ENCODE peak calls at places on chromosome 19, in four cellular contexts. One of them, this sample, is unnamed.

GRCh38 chr19:8580710-8581281 is 3.6 kb upstream of the MYO1F start:
- DNase-seq in uterus: peak; percentile 83
- DNase-seq in transverse colon: peak; percentile 85
- DNase-seq in IMR-90: peak; percentile 66
- DNase-seq in this sample: peak; percentile 71

GRCh38 chr19:48443262-48443661 is 2.5 kb upstream of the GRWD1 start:
- DNase-seq in uterus: no peak
- DNase-seq in IMR-90: no peak
- DNase-seq in transverse colon: no peak
- DNase-seq in this sample: no peak

GRCh38 chr19:13207237-13208130 is 57.3 kb downstream of the IER2 start:
- DNase-seq in IMR-90: no peak
- DNase-seq in transverse colon: no peak
- DNase-seq in uterus: peak; percentile 41
- DNase-seq in this sample: no peak

GRCh38 chr19:19238126-19238894 is 26.6 kb downstream of the NCAN start:
- DNase-seq in transverse colon: no peak
- DNase-seq in uterus: no peak
- DNase-seq in IMR-90: no peak
- DNase-seq in this sample: no peak

GRCh38 chr19:48745208-48745995 is 1.3 kb downstream of the IZUMO1 start:
- DNase-seq in uterus: peak; percentile 65
- DNase-seq in transverse colon: peak; percentile 47
- DNase-seq in IMR-90: peak; percentile 57
- DNase-seq in this sample: no peak

GRCh38 chr19:470701-471100 is 9.9 kb upstream of the SHC2 start:
- DNase-seq in uterus: no peak
- DNase-seq in transverse colon: no peak
- DNase-seq in IMR-90: no peak
- DNase-seq in this sample: no peak

GRCh38 chr19:42601811-42602443 is 7.2 kb upstream of the CEACAM8 start:
- DNase-seq in IMR-90: peak; percentile 24
- DNase-seq in transverse colon: no peak
- DNase-seq in uterus: no peak
- DNase-seq in this sample: peak; percentile 59

GRCh38 chr19:3950871-3951861 is 18.3 kb downstream of the NMRK2 start:
- DNase-seq in IMR-90: no peak
- DNase-seq in uterus: no peak
- DNase-seq in transverse colon: no peak
- DNase-seq in this sample: no peak

GRCh38 chr19:45613926-45614725 is 12.1 kb upstream of the GPR4 start:
- DNase-seq in uterus: peak; percentile 28
- DNase-seq in IMR-90: peak; percentile 93
- DNase-seq in transverse colon: peak; percentile 73
- DNase-seq in this sample: peak; percentile 87

GRCh38 chr19:40751065-40751923 is at the start of gene SNRPA:
- DNase-seq in transverse colon: peak; percentile 98
- DNase-seq in IMR-90: peak; percentile 98
- DNase-seq in uterus: peak; percentile 97
- DNase-seq in this sample: peak; percentile 96
- TF ChIP-seq POLR2A in transverse colon: peak; percentile 93
- TF ChIP-seq POLR2A in IMR-90: peak; percentile 85
- TF ChIP-seq POLR2A in uterus: peak; percentile 79
- TF ChIP-seq POLR2A in this sample: peak; percentile 49

DNA sequence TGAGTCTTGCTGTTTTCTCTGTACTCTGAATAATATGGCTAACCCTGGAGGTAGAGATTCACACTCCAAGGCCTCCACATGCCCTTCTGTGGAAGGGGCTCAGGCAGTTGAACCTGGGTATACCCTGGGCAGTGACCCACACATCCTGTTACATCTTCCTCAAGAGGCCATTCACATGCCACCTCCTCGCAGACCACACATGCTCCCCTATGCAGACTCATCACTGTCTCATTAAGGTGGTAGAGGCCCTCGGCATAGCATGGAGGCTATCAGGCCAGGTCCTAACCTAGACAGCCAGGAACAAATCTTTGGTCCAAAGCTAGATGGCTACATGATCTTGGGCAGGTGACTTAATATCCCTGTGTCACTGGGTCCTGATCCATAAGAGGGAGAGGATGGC is 363.9 kb upstream of the ZNF507 start:
- DNase-seq in transverse colon: no peak
- DNase-seq in IMR-90: no peak
- DNase-seq in uterus: no peak
- DNase-seq in this sample: no peak
- TF ChIP-seq POLR2A in transverse colon: no peak
- TF ChIP-seq POLR2A in IMR-90: no peak
- TF ChIP-seq POLR2A in uterus: no peak
- TF ChIP-seq POLR2A in this sample: no peak

DNA sequence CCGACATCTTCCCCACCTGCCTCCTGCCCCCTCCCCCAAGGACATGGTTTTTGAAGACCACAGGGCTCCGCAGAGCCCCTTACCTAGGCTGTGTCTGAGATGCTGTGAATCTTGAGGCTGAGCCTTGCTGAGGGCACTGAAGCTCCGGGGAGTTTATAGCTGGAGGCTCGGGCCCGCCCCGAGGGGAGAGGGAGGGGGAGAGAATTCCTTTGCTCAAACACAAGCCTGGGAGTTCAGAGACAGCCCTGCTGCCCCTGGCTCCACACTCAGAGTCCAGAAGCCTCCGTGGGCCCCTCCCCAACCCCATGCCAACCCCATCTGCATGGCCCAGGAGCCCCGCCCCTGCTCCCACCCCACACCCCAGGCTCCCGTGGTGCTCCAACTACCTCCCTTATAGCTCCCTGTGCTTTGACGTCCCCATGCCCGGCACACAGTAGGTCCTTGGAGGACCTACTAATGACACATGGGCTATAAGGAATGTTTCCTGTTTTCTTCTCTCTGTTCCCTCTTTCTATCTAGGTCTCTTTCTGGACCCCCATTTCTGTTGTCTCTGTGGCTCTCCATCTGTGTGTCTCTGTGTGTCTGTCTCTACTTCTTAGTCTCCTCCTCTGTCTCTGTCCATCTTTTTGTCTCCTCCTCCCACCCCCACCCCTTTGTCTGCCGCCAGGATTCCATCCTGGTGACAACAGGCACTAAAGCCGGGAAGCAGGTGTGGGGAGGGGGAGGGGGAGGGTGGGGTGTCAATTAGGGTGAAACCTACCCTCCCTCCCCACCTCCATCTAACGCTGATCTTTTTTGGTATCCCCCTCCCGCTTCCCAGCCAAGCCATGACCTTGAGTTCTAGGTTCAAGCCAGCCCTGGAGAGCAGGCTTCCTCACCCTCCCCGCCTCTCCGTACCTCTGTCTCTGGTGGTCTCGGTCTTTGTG is at the start of gene TNNT1:
- DNase-seq in IMR-90: no peak
- DNase-seq in transverse colon: no peak
- DNase-seq in uterus: no peak
- DNase-seq in this sample: peak; percentile 75
- TF ChIP-seq POLR2A in IMR-90: no peak
- TF ChIP-seq POLR2A in transverse colon: no peak
- TF ChIP-seq POLR2A in uterus: no peak
- TF ChIP-seq POLR2A in this sample: no peak

DNA sequence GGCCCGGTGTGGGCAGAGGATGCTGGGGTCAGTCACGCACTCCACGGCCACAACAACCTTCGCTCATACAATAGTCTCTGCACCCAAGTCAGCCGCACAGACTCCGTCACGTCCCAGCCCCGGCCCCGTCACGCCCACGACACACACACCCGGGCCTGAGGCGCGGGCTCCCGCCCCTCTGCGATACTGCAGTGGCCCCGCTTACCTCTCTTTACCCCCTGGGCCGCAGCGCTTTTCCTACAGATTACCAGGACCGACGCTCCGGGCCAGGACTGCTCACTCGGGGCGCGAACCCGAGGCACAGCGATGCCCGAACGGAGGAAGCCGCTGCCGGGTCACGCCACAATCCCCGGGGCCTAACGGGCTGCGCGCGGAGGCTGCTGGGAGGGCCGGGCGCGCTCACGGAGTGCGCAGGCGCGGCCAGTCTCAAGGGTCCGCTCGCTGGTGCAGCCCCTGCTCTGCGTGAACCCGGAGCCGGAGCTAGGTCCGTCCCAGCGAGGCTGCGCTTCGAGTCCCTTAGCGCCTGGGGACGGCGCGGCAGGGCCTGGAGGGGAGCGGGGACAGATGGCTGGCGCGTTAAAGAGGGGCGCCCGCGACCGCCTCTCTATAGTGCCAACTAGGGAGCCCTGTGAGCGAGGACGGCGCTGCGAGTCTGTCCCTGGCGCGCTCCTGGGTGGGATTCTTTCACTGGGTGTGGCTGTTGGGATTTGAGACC is at the start of gene ZFP82:
- DNase-seq in uterus: peak; percentile 65
- DNase-seq in transverse colon: peak; percentile 73
- DNase-seq in IMR-90: peak; percentile 68
- DNase-seq in this sample: peak; percentile 71
- TF ChIP-seq POLR2A in uterus: peak; percentile 25
- TF ChIP-seq POLR2A in transverse colon: no peak
- TF ChIP-seq POLR2A in IMR-90: no peak
- TF ChIP-seq POLR2A in this sample: peak; percentile 87

DNA sequence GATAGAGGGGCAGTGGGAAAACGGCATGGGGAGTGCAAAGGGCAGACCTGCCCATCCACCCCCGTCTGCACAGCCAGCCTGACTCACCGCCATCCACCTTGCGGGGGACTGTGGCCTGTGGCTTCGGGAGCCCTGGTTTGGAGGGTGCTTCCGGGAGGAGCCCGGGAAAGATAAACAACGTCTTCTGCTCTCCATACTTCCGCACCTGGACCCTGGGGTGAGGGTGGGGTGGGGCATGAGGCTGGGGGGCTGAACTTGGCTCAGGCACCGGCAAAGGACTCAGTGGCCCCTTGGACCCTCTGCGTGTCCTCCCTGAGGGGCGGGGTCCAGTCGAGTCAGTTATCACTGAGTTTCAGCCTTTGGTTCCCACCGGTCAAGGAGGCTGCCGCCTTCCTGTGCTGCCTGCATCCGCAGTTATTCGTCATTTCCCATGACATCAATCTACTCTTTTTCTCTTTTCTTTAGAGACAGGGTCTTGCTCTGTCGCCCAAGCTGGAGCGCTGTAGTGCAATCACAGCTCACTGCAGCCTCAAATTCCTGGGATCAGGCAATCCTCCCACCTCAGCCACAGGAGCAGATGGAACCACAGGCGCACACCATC is 3.2 kb downstream of the GPR108 start:
- DNase-seq in IMR-90: no peak
- DNase-seq in uterus: no peak
- DNase-seq in transverse colon: no peak
- DNase-seq in this sample: no peak
- TF ChIP-seq POLR2A in IMR-90: no peak
- TF ChIP-seq POLR2A in uterus: no peak
- TF ChIP-seq POLR2A in transverse colon: no peak
- TF ChIP-seq POLR2A in this sample: no peak

DNA sequence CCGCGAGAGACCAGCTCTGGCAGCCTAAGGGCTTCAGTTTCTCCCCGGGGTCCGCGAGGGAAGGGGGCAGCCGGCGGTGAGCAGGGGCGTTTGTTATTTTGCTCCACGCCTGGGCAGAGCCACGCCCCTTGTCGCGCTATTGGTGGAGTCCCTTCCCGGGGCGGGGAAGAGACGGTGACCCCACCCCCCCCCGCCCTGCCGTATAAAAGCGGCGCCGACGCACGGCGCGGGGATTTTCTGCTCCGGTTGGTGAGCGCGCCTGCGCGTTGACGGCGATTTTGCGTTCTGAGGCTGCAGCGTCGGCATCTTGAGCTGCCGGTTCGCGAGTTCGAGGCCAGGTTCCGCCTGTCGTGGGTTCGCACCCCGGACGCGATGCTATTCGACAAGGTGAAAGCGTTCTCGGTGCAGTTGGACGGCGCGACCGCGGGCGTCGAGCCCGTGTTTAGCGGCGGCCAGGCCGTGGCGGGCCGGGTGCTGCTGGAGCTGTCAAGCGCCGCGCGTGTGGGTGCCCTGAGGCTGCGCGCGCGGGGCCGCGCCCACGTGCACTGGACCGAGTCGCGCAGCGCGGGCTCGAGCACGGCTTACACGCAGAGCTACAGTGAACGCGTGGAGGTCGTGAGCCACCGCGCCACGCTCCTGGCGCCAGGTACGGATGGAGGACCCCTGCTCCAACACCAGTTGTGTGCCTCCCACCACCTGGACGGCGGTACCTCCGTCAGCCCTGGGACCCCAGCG is at the start of gene ARRDC2:
- DNase-seq in uterus: peak; percentile 89
- DNase-seq in transverse colon: peak; percentile 91
- DNase-seq in IMR-90: peak; percentile 87
- DNase-seq in this sample: peak; percentile 97
- TF ChIP-seq POLR2A in uterus: peak; percentile 72
- TF ChIP-seq POLR2A in transverse colon: peak; percentile 45
- TF ChIP-seq POLR2A in IMR-90: peak; percentile 25
- TF ChIP-seq POLR2A in this sample: peak; percentile 41

GRCh38 chr19:54460230-54461005 is 3.2 kb downstream of the LENG9 start:
- DNase-seq in transverse colon: no peak
- DNase-seq in IMR-90: no peak
- DNase-seq in uterus: no peak
- DNase-seq in this sample: no peak
- TF ChIP-seq POLR2A in transverse colon: no peak
- TF ChIP-seq POLR2A in IMR-90: no peak
- TF ChIP-seq POLR2A in uterus: no peak
- TF ChIP-seq POLR2A in this sample: no peak

GRCh38 chr19:49912965-49913685 is 15.9 kb upstream of the ATF5 start:
- DNase-seq in transverse colon: no peak
- DNase-seq in IMR-90: peak; percentile 44
- DNase-seq in uterus: no peak
- DNase-seq in this sample: no peak
- TF ChIP-seq POLR2A in transverse colon: no peak
- TF ChIP-seq POLR2A in IMR-90: no peak
- TF ChIP-seq POLR2A in uterus: no peak
- TF ChIP-seq POLR2A in this sample: no peak

GRCh38 chr19:15934332-15935078 is at the start of gene CYP4F11:
- DNase-seq in transverse colon: peak; percentile 95
- DNase-seq in uterus: no peak
- DNase-seq in IMR-90: no peak
- DNase-seq in this sample: peak; percentile 81
- TF ChIP-seq POLR2A in transverse colon: peak; percentile 25
- TF ChIP-seq POLR2A in uterus: no peak
- TF ChIP-seq POLR2A in IMR-90: no peak
- TF ChIP-seq POLR2A in this sample: no peak

This sample was measured in H54.